ENCODE peak calls at places on chromosome 11, in nine cellular contexts. I, K, G, J, L, N, R, F and X are unnamed samples.

GRCh38 chr11:2669926-2670469 is 29.8 kb downstream of the KCNQ1OT1 start:
- DNase-seq in I (no peak), K (no peak), G (no peak), J (no peak), L (no peak), N (no peak), R (no peak), F (no peak), X (no peak)

GRCh38 chr11:127451852-127452251 is 451.3 kb upstream of the KIRREL3 start:
- DNase-seq in I (no peak), K (peak), G (no peak), J (no peak), L (no peak), N (no peak), R (no peak), F (no peak), X (no peak)

GRCh38 chr11:84812351-84813083 is 814.6 kb downstream of the DLG2 start:
- DNase-seq in I (no peak), K (no peak), G (no peak), J (no peak), L (no peak), N (no peak), R (no peak), F (peak), X (no peak)

GRCh38 chr11:114307524-114308203 is 11.5 kb downstream of the NNMT start:
- DNase-seq in I (no peak), K (no peak), G (no peak), J (no peak), L (no peak), N (peak), R (no peak), F (no peak), X (no peak)

GRCh38 chr11:69216609-69217008 is 60.9 kb downstream of the SMIM38 start:
- DNase-seq in I (no peak), K (no peak), G (peak), J (no peak), L (no peak), N (no peak), R (no peak), F (no peak), X (peak)

GRCh38 chr11:20949585-20949984 is 280.2 kb downstream of the NELL1 start:
- DNase-seq in I (no peak), K (no peak), G (no peak), J (peak), L (no peak), N (no peak), R (no peak), F (no peak), X (no peak)

GRCh38 chr11:16126361-16126760 is 230.0 kb downstream of the SOX6 start:
- DNase-seq in I (peak), K (no peak), G (no peak), J (no peak), L (no peak), N (no peak), R (no peak), F (no peak), X (no peak)

GRCh38 chr11:84408946-84409411 is 1122.8 kb upstream of the CCDC90B start:
- DNase-seq in I (peak), K (no peak), G (no peak), J (no peak), L (no peak), N (no peak), R (no peak), F (no peak), X (no peak)

GRCh38 chr11:17384002-17384511 is 4.4 kb downstream of the KCNJ11 start:
- DNase-seq in I (peak), K (peak), G (peak), J (peak), L (peak), N (peak), R (peak), F (peak), X (peak)

GRCh38 chr11:128421577-128421976 is 165.8 kb downstream of the ETS1 start:
- DNase-seq in I (no peak), K (no peak), G (no peak), J (no peak), L (no peak), N (no peak), R (no peak), F (no peak), X (no peak)